ENCODE peak calls at places on chromosomes 6 and 20, in five cellular contexts. W, Y, O, L and X are unnamed samples.

GRCh38 chr6:12232339-12232738 is 57.8 kb upstream of the EDN1 start:
- DNase-seq in O (no peak), Y (peak; percentile 85), L (no peak), W (no peak), X (no peak)

GRCh38 chr20:4014031-4014474 is 1.3 kb downstream of the RNF24 start:
- DNase-seq in O (peak; percentile 91), Y (peak; percentile 79), L (no peak), W (peak; percentile 38), X (no peak)

GRCh38 chr6:86686496-86686895 is 250.8 kb upstream of the HTR1E start:
- DNase-seq in O (no peak), L (no peak), W (no peak), Y (no peak), X (no peak)

GRCh38 chr20:46430921-46431712 is 24.7 kb upstream of the ELMO2 start:
- DNase-seq in W (no peak), Y (no peak), O (no peak), L (peak; percentile 18), X (no peak)

GRCh38 chr20:32975698-32976674 is 28.2 kb downstream of the SUN5 start:
- DNase-seq in W (no peak), Y (no peak), L (no peak), O (no peak), X (no peak)

GRCh38 chr6:155194399-155194798 is 69.4 kb upstream of the CLDN20 start:
- DNase-seq in O (no peak), L (no peak), Y (no peak), W (no peak), X (no peak)

GRCh38 chr6:35602133-35602946 is 86.4 kb downstream of the FKBP5 start:
- DNase-seq in O (peak; percentile 84), Y (peak; percentile 69), W (peak; percentile 29), L (no peak), X (no peak)

GRCh38 chr20:20205141-20205861 is 153.0 kb downstream of the CFAP61 start:
- DNase-seq in W (no peak), L (no peak), Y (no peak), O (no peak), X (no peak)

GRCh38 chr20:52105045-52105572 is 86.5 kb downstream of the ZFP64 start:
- DNase-seq in W (no peak), Y (peak; percentile 54), O (peak; percentile 19), L (peak; percentile 40), X (no peak)

GRCh38 chr20:44692932-44693476 is 22.2 kb upstream of the CCN5 start:
- DNase-seq in Y (peak; percentile 95), L (no peak), W (no peak), O (peak; percentile 92), X (no peak)

GRCh38 chr20:31815408-31816188 is 3.6 kb upstream of the MYLK2 start:
- DNase-seq in Y (no peak), L (no peak), O (no peak), W (no peak), X (no peak)

GRCh38 chr6:11121851-11122250 is 10.3 kb upstream of the ERVFRD-1 start:
- DNase-seq in O (no peak), W (no peak), L (no peak), Y (peak; percentile 40), X (no peak)

GRCh38 chr6:68333444-68333843 is 301.6 kb upstream of the ADGRB3 start:
- DNase-seq in O (no peak), L (no peak), Y (no peak), W (no peak), X (no peak)

GRCh38 chr6:35161265-35161664 is 20.1 kb upstream of the TCP11 start:
- DNase-seq in Y (no peak), W (no peak), O (no peak), L (no peak), X (no peak)

GRCh38 chr20:48052492-48052870 is 267.2 kb upstream of the SULF2 start:
- DNase-seq in L (no peak), Y (peak; percentile 44), O (peak; percentile 63), W (no peak), X (no peak)

GRCh38 chr20:5448449-5449118 is 131.8 kb upstream of the PROKR2 start:
- DNase-seq in W (peak; percentile 3), O (peak; percentile 28), Y (peak; percentile 12), L (peak; percentile 62), X (no peak)

GRCh38 chr6:10736721-10737120 is 10.9 kb upstream of the TMEM14B start:
- DNase-seq in W (no peak), O (no peak), Y (no peak), L (no peak), X (no peak)

GRCh38 chr20:772806-773205 is 4.5 kb upstream of the SLC52A3 start:
- DNase-seq in L (no peak), Y (no peak), W (no peak), O (no peak), X (no peak)

GRCh38 chr6:128731249-128732165 is 151.4 kb upstream of the LAMA2 start:
- DNase-seq in O (peak; percentile 47), W (peak; percentile 5), L (peak; percentile 37), Y (peak; percentile 39), X (no peak)

GRCh38 chr20:34907616-34908469 is 31.4 kb downstream of the ACSS2 start:
- DNase-seq in W (no peak), L (no peak), O (peak; percentile 95), Y (peak; percentile 89), X (no peak)

GRCh38 chr6:11978169-11978987 is 33.7 kb upstream of the HIVEP1 start:
- DNase-seq in Y (peak; percentile 48), W (peak; percentile 8), L (no peak), O (no peak), X (no peak)

GRCh38 chr6:7341989-7342742 is 29.2 kb upstream of the SSR1 start:
- DNase-seq in Y (no peak), W (no peak), O (no peak), L (no peak), X (no peak)

GRCh38 chr20:45340236-45340847 is 7.9 kb downstream of the SDC4 start:
- DNase-seq in O (peak; percentile 52), Y (no peak), W (no peak), L (no peak), X (no peak)

GRCh38 chr6:159043236-159043635 is 1.6 kb downstream of the TAGAP start:
- DNase-seq in L (no peak), O (no peak), W (peak; percentile 71), Y (no peak), X (no peak)

GRCh38 chr20:41275181-41275793 is 42.2 kb downstream of the ZHX3 start:
- DNase-seq in Y (peak; percentile 82), W (no peak), L (no peak), O (no peak), X (no peak)

DNA sequence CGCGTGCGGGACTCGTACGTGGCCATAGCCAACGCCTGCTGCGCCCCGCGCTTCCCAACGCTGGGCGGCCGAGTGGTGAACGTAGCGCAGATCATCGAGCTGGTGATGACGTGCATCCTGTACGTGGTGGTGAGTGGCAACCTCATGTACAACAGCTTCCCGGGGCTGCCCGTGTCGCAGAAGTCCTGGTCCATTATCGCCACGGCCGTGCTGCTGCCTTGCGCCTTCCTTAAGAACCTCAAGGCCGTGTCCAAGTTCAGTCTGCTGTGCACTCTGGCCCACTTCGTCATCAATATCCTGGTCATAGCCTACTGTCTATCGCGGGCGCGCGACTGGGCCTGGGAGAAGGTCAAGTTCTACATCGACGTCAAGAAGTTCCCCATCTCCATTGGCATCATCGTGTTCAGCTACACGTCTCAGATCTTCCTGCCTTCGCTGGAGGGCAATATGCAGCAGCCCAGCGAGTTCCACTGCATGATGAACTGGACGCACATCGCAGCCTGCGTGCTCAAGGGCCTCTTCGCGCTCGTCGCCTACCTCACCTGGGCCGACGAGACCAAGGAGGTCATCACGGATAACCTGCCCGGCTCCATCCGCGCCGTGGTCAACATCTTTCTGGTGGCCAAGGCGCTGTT is 3.4 kb downstream of the SLC32A1 start:
- DNase-seq in O (no peak), W (no peak), L (no peak), Y (no peak), X (no peak)
- H3K4me1 ChIP-seq in O (peaks cover 7% of the 10 kb centered on the region), W (peaks cover 65% of the 10 kb centered on the region), L (peaks cover 29% of the 10 kb centered on the region), Y (no peaks in the 10 kb centered on the region), X (peaks cover 61% of the 10 kb centered on the region)

DNA sequence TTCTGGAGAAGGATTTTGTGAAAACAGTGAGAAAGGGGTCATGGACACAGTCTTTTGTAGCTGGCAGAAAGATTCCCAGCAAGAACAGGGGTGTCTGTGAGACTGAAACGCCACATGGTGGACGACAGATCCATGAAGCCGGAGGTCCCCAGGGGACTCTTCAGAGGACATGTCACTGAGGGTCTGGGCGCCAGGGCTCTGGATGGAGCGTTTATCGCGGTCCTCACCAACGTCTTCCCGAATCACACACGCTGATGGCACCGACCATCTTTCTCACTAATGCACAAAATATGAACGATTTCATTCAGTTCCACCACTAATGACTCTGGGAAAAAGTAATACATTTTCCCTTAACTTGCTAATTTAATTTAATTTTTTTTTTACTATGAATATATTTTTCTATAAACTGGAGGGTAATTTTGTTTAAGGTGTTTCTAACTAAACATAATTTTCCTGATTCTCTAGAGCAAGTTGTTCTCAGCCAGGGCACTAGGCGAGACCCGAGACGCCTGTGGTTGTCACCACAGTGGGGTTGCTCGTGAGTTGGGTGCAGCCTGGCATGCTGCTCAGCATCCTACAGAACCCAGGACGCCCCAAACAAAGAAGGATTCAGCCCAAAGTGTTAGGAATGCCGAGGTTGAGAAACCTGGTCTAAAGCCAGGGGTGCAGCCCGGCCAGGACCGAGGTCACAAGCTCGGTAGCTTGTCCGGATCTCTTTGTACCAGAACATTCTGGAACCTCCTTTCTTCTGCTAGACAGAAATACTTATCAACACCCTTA is 306.2 kb downstream of the TAF4 start:
- DNase-seq in W (no peak), Y (no peak), L (no peak), O (no peak), X (no peak)
- H3K27me3 ChIP-seq in W (no peaks in the 10 kb centered on the region), Y (no peaks in the 10 kb centered on the region), L (no peaks in the 10 kb centered on the region), O (no peaks in the 10 kb centered on the region), X (no peaks in the 10 kb centered on the region)

DNA sequence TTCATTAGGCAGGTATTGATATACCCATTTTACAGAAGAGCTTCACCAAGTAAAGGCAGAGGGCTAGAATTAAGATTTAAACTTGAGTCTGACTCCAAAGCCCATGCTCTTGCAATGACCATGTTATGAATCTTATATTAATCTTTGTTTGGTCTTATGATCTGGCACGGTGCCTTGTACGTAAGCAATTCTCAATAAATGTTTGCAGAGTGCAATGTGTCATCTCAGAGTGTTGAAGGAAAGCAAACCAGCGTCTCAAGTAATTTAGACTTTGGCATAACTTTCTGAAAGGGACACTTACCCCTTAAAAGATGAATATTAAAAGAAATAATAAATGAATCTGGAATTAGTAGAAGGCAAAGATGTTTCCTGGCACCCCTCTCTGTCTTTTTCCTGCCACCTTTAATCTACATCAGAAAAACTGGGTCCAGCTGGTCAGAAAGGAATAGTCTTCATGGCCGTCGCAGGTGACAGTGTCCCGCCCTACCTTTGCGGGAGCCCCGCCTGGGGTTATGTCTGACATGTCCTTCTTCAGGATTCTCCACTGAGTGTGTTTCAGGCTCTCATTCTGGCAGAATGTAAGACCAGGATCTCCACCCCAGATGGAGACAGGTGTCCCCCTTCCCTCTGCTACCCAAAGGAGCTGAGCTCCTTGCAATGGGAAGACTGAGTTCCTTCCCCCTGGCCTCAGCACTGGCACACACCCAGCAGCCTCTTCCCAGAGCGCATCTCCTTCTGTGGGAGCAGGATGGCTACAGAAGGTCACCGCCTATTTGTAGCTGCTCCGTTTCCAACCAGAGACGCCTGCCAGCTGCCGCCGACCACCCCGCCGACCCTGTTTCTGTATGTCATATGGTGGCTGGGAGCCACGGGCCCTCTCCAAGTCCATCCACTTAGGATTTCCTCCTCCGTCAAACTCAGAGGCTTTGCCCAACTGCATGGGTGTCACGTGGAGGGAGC is 266.3 kb upstream of the ECI2 start:
- DNase-seq in W (no peak), Y (peak; percentile 25), O (no peak), L (no peak), X (no peak)
- H3K4me3 ChIP-seq in W (no peak overlapping the region), Y (no peak overlapping the region), O (no peak overlapping the region), L (no peak overlapping the region), X (no peak overlapping the region)

DNA sequence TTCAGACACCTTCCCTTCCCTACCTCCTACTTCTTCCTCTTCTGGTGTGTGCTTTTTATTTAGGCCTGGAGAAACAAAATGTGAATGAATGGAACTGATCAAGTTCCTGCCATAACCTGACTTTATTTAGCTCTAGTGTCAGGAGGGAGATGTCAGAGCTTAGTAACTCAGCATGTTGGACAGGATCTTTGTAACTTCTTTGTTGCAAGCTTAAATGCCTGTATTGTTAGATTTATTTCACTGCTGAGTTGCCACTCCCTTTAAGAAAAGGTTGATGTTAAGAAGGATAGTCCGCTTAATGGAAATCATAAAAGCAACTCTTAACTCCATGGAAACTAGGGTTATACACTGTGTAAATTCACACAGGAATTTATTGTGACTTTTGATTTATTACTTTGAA is 2.2 kb downstream of the FAM120B start:
- DNase-seq in L (no peak), W (no peak), O (no peak), Y (no peak), X (no peak)
- H3K4me1 ChIP-seq in L (peaks cover 17% of the 10 kb centered on the region), W (peaks cover 52% of the 10 kb centered on the region), O (peaks cover 22% of the 10 kb centered on the region), Y (peaks cover 14% of the 10 kb centered on the region), X (peaks cover 27% of the 10 kb centered on the region)